ENCODE peak calls at places on chromosome 14, in five cellular contexts. L is MM.1S, X is GM23338, I is fibroblast of lung, F is HCT116. U is an unnamed sample. For H3K4me1, the result is how much of the 10 kb centered on the place peaks cover.

GRCh38 chr14:32129124-32129523 is 52.0 kb downstream of the ARHGAP5 start:
- DNase-seq in I (peak), L (no peak), X (no peak), F (no peak), U (peak)

GRCh38 chr14:21072781-21073339 is 2.8 kb downstream of the ARHGEF40 start:
- DNase-seq in X (no peak), L (no peak), F (no peak), I (no peak), U (no peak)

GRCh38 chr14:52553002-52553670 is 500 bp downstream of the GPR137C start:
- DNase-seq in X (peak), I (no peak), F (no peak), L (peak), U (peak)

GRCh38 chr14:94677747-94678146 is 65.6 kb downstream of the SERPINA3 start:
- DNase-seq in L (no peak), F (no peak), I (no peak), X (no peak), U (no peak)

GRCh38 chr14:58138719-58139482 is 13.1 kb downstream of the ARMH4 start:
- DNase-seq in I (no peak), X (no peak), L (no peak), F (no peak), U (no peak)

GRCh38 chr14:101791919-101792572 is 30.5 kb downstream of the PPP2R5C start:
- DNase-seq in L (peak), I (peak), F (no peak), X (no peak), U (peak)

GRCh38 chr14:100383727-100384158 is 60.6 kb downstream of the SLC25A47 start:
- DNase-seq in F (no peak), L (peak), I (peak), X (peak), U (no peak)

GRCh38 chr14:86462193-86462592 is 932.2 kb downstream of the FLRT2 start:
- DNase-seq in I (peak), F (no peak), X (peak), L (peak), U (no peak)

GRCh38 chr14:24335461-24336146 is 733 bp upstream of the ADCY4 start:
- DNase-seq in F (no peak), I (no peak), L (no peak), X (peak), U (no peak)

DNA sequence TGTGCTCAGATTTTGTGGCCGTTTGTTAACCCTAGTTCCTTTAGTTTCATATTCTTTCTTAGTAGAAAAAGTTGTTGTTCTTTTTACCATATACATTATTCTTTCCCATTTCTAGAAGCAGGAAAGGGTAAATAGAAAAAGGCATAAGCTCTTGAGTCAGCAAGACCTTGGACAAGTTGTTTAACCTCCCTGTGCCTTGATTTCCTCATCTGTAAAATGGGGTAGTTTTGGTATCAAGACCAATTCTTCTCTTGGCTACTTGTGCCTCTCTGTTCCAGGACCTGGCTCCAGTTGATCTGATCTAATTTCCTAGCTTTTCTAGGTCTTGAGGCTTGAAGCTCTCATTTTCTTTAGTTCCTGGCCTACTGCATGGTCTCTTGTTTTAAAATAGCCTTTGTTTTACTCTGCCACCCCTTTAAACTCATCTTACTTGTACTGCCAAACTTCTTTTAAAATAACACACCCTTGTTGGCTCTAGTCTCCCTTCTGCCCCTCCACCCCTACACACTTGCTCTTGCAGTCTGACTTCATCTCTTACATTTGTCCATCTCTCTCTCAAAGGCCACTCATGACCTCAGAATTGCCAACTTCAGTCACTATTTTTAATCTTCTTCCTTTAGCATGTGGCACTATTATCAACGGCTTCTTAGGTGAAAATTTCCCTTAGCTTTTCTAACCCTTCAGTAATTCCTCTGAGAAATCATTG is 143.7 kb downstream of the TTLL5 start:
- DNase-seq in I (no peak), L (no peak), F (no peak), X (no peak), U (no peak)
- H3K4me1 ChIP-seq in I (under half), L (under half), F (under half), X (under half), U (under half)

GRCh38 chr14:69056389-69056788 is 77.3 kb upstream of the ACTN1 start:
- DNase-seq in F (peak), I (peak), L (no peak), X (peak), U (peak)
- TF ChIP-seq CTCF in F (no peak), I (no peak), L (no peak), X (peak), U (peak)

GRCh38 chr14:76314521-76314951 is 61.4 kb upstream of the ESRRB start:
- DNase-seq in L (no peak), F (no peak), X (peak), I (no peak), U (no peak)
- H3K4me1 ChIP-seq in L (under half), F (under half), X (half or more), I (under half), U (under half)

GRCh38 chr14:96225745-96226151 is 21.1 kb downstream of the BDKRB2 start:
- DNase-seq in L (no peak), I (peak), F (no peak), X (peak), U (peak)
- TF ChIP-seq CTCF in L (no peak), I (peak), F (no peak), X (peak), U (peak)

DNA sequence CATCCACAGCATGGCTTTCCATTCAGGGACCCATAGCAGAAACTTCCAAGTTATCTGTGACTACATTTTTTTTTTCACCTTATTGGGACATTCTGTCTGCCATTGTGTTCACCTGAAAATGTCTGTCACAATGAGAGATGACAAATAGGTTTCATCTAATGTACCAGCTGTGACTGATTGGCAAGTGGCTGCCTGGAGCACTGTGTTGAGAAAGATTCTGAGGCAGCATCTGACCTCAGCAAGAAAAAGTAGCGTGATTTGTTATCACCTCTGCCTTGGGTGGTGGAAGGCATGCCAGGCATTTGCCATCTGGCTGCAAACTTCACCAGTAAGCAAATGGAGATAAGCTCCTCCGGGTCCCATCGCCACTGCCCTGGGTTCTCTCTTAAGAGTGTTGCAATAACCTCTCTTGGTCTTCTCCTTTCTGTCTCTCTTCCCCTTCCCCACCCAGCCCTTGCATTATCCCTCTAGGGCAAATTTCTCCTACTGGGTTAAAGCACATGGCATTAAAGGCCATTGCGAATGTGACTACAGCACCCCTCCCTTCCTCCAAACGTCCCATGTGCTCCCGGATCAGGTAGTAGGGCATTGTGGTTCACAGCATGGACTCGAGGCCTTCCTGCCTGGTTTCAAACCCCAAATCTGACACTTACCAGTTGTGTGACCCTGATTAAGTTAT is 8.4 kb upstream of the LGALS3 start:
- DNase-seq in X (no peak), L (no peak), F (no peak), I (no peak), U (no peak)
- H3K4me1 ChIP-seq in X (under half), L (under half), F (under half), I (under half), U (under half)

GRCh38 chr14:103281496-103282231 is 52.4 kb upstream of the EIF5 start:
- DNase-seq in X (peak), F (no peak), I (peak), L (no peak), U (peak)
- TF ChIP-seq CTCF in X (peak), F (peak), I (peak), L (no peak), U (peak)

DNA sequence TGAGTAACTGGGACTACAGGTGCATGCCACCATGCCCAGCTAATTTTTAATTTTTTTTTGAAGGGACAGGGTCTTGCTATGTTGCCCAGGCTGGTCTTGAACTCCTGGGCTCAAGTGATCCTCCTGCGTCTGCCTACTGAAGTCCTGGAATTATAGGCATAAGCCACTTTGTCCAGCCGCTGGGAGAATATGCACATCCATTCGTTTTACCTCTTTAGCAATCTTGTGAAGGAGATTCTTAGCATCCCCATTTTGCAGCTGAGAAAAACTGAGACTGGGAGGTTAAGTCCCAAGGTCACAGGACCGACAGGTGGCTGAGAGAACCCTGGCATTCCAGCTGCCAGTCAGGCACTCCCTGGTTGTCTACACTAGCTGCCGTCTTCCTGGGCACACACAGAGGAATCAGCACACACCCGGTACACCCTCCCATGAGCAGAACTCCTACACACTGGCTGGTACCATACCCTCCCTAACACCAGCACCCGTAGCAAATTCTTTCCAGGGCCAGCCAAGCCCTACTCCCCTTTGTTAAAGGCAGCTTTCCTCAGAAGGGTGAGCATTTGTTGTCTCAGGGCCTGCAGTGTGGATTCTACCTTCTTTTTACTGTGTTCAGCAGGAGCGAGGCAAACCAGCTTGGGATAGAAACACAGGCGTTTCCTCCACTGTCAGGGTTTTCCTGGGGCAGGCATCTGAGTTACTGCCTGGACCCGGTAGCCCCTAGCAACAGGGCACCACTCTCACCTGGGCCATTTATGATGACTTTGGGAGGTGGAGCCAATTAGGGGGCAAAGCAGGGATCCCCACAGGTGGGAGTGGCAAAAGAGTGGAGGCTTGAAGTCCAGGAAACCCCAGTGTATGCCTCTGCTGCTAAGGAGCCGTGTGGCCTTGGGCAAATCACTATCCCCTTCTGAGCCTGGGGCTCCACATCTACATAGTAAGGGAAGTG is 70.2 kb downstream of the IRF2BPL start:
- DNase-seq in L (no peak), I (no peak), X (peak), F (no peak), U (no peak)
- H3K4me1 ChIP-seq in L (under half), I (under half), X (half or more), F (half or more), U (half or more)

DNA sequence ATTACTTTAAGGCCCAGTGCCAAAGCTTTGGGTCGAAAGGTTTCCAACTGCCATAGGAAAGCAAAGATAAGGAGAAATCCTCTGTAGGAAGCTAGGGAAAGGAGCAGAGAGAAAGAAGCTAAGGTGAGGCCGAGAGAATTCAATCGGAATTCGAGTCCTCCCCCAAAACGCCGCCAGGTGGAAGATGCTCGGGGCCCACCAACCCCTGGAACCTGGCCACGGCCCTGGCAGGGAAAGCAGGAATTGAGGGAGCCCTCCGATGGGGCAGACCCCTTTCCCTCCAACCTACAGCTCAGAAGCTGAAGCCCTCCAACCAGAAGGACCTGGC is 498 bp downstream of the GMFB start:
- DNase-seq in L (no peak), X (peak), F (no peak), I (no peak), U (no peak)
- TF ChIP-seq CTCF in L (peak), X (no peak), F (peak), I (no peak), U (peak)